ENCODE peak calls at places on chromosome 22, in ten cellular contexts. X is endothelial cell; L is cardiac fibroblast; C is RWPE1; U is stimulated activated CD8-positive, alpha-beta memory T cell treated with anti-CD3 and anti-CD28 coated beads, Interleukin-15, amount 100 ng/mL, for 24 hours; A is OCI-LY7; E is caudate nucleus; Z is CD8-positive, alpha-beta memory T cell; T is NCI-H460; K is NCI-H1092 treated with DMSO at 0.1 percent for 48 hours. B is an unnamed sample.

GRCh38 chr22:32475428-32476010 is 908 bp downstream of the FBXO7 start:
- DNase-seq in L (peak; percentile 52), E (peak; percentile 54), U (no peak), T (no peak), Z (no peak), K (peak; percentile 57), A (no peak), C (no peak), X (peak; percentile 20), B (no peak)

GRCh38 chr22:22835242-22835641 is 52.4 kb upstream of the IGLL5 start:
- DNase-seq in E (no peak), U (no peak), Z (no peak), X (no peak), C (no peak), L (no peak), T (no peak), K (no peak), A (no peak), B (no peak)

GRCh38 chr22:40967120-40967760 is 16.1 kb downstream of the RBX1 start:
- DNase-seq in T (no peak), L (no peak), U (no peak), K (no peak), X (no peak), C (no peak), A (no peak), E (no peak), Z (no peak), B (no peak)

GRCh38 chr22:30675436-30675835 is 7.8 kb upstream of the DUSP18 start:
- DNase-seq in U (no peak), K (peak; percentile 44), C (no peak), L (no peak), X (no peak), T (no peak), A (no peak), E (no peak), Z (no peak), B (no peak)

GRCh38 chr22:23387827-23388491 is 192.1 kb downstream of the IGLL1 start:
- DNase-seq in T (no peak), Z (no peak), E (no peak), U (no peak), X (no peak), A (no peak), L (no peak), C (no peak), K (no peak), B (no peak)

GRCh38 chr22:32761251-32761903 is 40.1 kb upstream of the TIMP3 start:
- DNase-seq in U (no peak), L (no peak), K (no peak), E (no peak), A (no peak), C (no peak), Z (no peak), T (no peak), X (no peak), B (no peak)

GRCh38 chr22:46578824-46579561 is 41.2 kb upstream of the GRAMD4 start:
- DNase-seq in C (no peak), E (no peak), L (peak; percentile 49), Z (no peak), U (no peak), K (no peak), A (no peak), T (no peak), X (no peak), B (no peak)

GRCh38 chr22:37050913-37051628 is 471 bp upstream of the KCTD17 start:
- DNase-seq in A (no peak), U (no peak), C (no peak), X (no peak), E (no peak), K (no peak), Z (no peak), T (no peak), L (no peak), B (no peak)

GRCh38 chr22:38304526-38304925 is 12.7 kb downstream of the CSNK1E start:
- DNase-seq in E (no peak), T (no peak), C (no peak), A (no peak), L (peak; percentile 31), U (no peak), Z (no peak), X (no peak), K (no peak), B (no peak)

GRCh38 chr22:50105529-50106100 is 15.8 kb downstream of the MOV10L1 start:
- DNase-seq in U (no peak), X (no peak), A (peak; percentile 81), E (no peak), T (no peak), K (no peak), C (peak; percentile 36), L (peak; percentile 69), Z (no peak), B (no peak)

GRCh38 chr22:21102659-21103267 is 57.0 kb downstream of the LRRC74B start:
- DNase-seq in A (peak; percentile 76), Z (peak; percentile 47), X (peak; percentile 90), E (no peak), U (peak; percentile 73), K (peak; percentile 64), L (peak; percentile 56), T (peak; percentile 76), C (no peak), B (peak; percentile 37)

GRCh38 chr22:49664371-49664881 is 163.2 kb downstream of the BRD1 start:
- DNase-seq in Z (no peak), X (no peak), L (no peak), C (no peak), K (no peak), E (no peak), T (no peak), A (no peak), U (no peak), B (no peak)

GRCh38 chr22:27462190-27462589 is 339.4 kb downstream of the MN1 start:
- DNase-seq in A (no peak), T (no peak), Z (no peak), X (no peak), U (no peak), C (no peak), L (no peak), K (peak; percentile 85), E (peak; percentile 27), B (no peak)

GRCh38 chr22:39960791-39961746 is 872 bp downstream of the TMA7B start:
- DNase-seq in L (peak; percentile 89), E (no peak), A (no peak), X (no peak), T (peak; percentile 41), C (no peak), K (no peak), Z (peak; percentile 78), U (no peak), B (no peak)